ENCODE peak calls at places on chromosomes 2 and 18, in seven cellular contexts. E is GM23248, X is osteoblast, S is hepatocyte, Q is K562, U is GM12878, T is astrocyte. O is an unnamed sample.

GRCh38 chr2:71696381-71696780 is 243.0 kb downstream of the DYSF start:
- DNase-seq in X (no peak), E (no peak), U (no peak), S (no peak), Q (no peak), T (no peak), O (no peak)

GRCh38 chr18:27604583-27604982 is 419.5 kb upstream of the CHST9 start:
- DNase-seq in T (peak; percentile 49), Q (no peak), X (no peak), E (peak; percentile 39), S (peak; percentile 77), U (no peak), O (peak; percentile 64)

GRCh38 chr2:234179031-234179363 is 128.5 kb downstream of the SPP2 start:
- DNase-seq in S (no peak), T (no peak), U (no peak), E (no peak), Q (no peak), X (no peak), O (no peak)

GRCh38 chr2:162521871-162522655 is 178.1 kb downstream of the GCA start:
- DNase-seq in S (no peak), U (no peak), T (no peak), Q (no peak), E (no peak), X (no peak), O (no peak)

GRCh38 chr2:216557820-216558219 is 59.2 kb downstream of the RPL37A start:
- DNase-seq in E (no peak), Q (no peak), S (no peak), X (no peak), U (no peak), T (no peak), O (no peak)

GRCh38 chr2:60882971-60883753 is 1.8 kb downstream of the REL start:
- DNase-seq in X (no peak), T (no peak), S (peak; percentile 11), E (peak; percentile 39), U (peak; percentile 61), Q (peak; percentile 67), O (peak; percentile 16)

GRCh38 chr2:160334028-160334729 is 134.1 kb upstream of the ITGB6 start:
- DNase-seq in T (peak; percentile 62), E (peak; percentile 91), X (no peak), Q (no peak), U (no peak), S (no peak), O (peak; percentile 91)

GRCh38 chr2:44578401-44579135 is 216.8 kb downstream of the CAMKMT start:
- DNase-seq in X (no peak), T (peak; percentile 73), U (peak; percentile 54), Q (no peak), E (peak; percentile 73), S (no peak), O (peak; percentile 66)

GRCh38 chr2:2229898-2230817 is 100.9 kb downstream of the MYT1L start:
- DNase-seq in X (peak; percentile 37), U (no peak), T (no peak), E (peak; percentile 20), Q (no peak), S (no peak), O (peak; percentile 7)

GRCh38 chr2:217617496-217618085 is 385.2 kb downstream of the TNS1 start:
- DNase-seq in U (no peak), E (no peak), X (no peak), Q (no peak), T (no peak), S (no peak), O (no peak)

GRCh38 chr18:60446821-60447220 is 74.2 kb upstream of the MC4R start:
- DNase-seq in T (peak; percentile 19), Q (no peak), U (no peak), X (peak; percentile 25), E (peak; percentile 61), S (no peak), O (no peak)

GRCh38 chr2:67561411-67561965 is 164.4 kb downstream of the ETAA1 start:
- DNase-seq in X (peak; percentile 69), T (peak; percentile 95), Q (peak; percentile 20), E (peak; percentile 82), U (no peak), S (peak; percentile 81), O (peak; percentile 95)

GRCh38 chr2:134718095-134718955 is 475 bp downstream of the TMEM163 start:
- DNase-seq in X (no peak), Q (no peak), T (no peak), E (peak; percentile 10), S (peak; percentile 40), U (no peak), O (no peak)

GRCh38 chr2:134718956-134719814 is at the start of gene TMEM163:
- DNase-seq in U (no peak), E (peak; percentile 16), S (peak; percentile 44), X (peak; percentile 72), T (no peak), Q (no peak), O (peak; percentile 40)

GRCh38 chr2:134715932-134716643 is 2.7 kb downstream of the TMEM163 start:
- DNase-seq in S (no peak), X (no peak), Q (no peak), E (no peak), U (no peak), T (no peak), O (no peak)

GRCh38 chr2:134716716-134717585 is 1.8 kb downstream of the TMEM163 start:
- DNase-seq in E (no peak), Q (no peak), S (no peak), U (no peak), T (no peak), X (no peak), O (no peak)

DNA sequence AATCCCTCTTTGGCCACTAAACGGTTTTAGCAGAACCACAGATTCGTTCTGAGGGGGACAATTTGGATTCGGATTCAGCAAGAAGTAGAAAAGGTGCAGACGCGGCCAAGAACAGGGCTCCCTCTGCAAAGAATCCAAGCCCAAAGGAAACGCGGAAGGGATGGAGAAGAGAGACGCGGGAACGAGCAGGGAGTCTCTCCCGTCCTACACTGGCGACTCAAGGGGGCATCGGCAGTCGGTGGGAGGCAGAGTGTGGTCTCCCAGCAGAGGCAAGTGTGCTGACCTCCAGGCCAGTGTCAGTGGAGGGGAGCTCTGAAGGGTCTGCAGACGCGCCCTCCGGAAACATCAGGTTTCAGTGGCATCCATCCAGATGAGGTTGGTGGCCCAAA is 1.1 kb downstream of the TMEM163 start:
- DNase-seq in S (no peak), Q (no peak), U (no peak), T (no peak), X (no peak), E (peak; percentile 9), O (no peak)
- H3K79me2 ChIP-seq in S (no peaks in the 10 kb centered on the region), Q (no peaks in the 10 kb centered on the region), U (no peaks in the 10 kb centered on the region), T (no peaks in the 10 kb centered on the region), X (no peaks in the 10 kb centered on the region), E (no peaks in the 10 kb centered on the region), O (no peaks in the 10 kb centered on the region)

DNA sequence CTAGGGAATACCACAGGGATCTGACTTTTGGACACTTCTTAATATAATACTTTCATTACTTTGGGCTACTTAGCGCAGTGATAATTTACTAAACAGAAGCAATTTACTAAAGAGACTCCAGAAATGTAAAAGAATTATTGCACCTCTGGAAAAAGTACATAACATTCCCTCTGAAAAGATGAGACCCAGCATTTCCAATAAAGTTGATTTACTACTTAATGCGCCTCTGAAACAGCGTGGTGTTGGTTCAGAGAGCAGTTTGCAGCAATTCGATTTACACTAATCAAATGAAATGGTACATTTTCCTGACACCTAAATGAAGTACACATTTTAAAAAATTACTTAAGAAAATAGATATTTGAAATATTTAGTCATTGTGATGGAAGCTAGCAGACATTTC is 284.8 kb upstream of the UBE2E3 start:
- DNase-seq in U (no peak), S (no peak), X (no peak), T (no peak), E (no peak), Q (no peak), O (no peak)
- H3K4me2 ChIP-seq in U (no peak overlapping the region), S (no peak overlapping the region), X (peak overlapping the region; percentile 77), T (no peak overlapping the region), E (peak overlapping the region; percentile 81), Q (no peak overlapping the region), O (peak overlapping the region; percentile 91)

GRCh38 chr2:78718031-78718430 is 307.5 kb upstream of the REG3G start:
- DNase-seq in E (no peak), S (no peak), T (no peak), U (no peak), X (no peak), Q (no peak), O (no peak)
- H3K4me1 ChIP-seq in E (no peaks in the 10 kb centered on the region), S (no peaks in the 10 kb centered on the region), T (peaks cover 6% of the 10 kb centered on the region), U (no peaks in the 10 kb centered on the region), X (no peaks in the 10 kb centered on the region), Q (no peaks in the 10 kb centered on the region), O (no peaks in the 10 kb centered on the region)

GRCh38 chr2:173964565-173965371 is 405 bp downstream of the SP3 start:
- DNase-seq in U (peak; percentile 35), Q (peak; percentile 94), E (peak; percentile 89), T (peak; percentile 79), S (peak; percentile 93), X (peak; percentile 94), O (peak; percentile 77)
- H3K79me2 ChIP-seq in U (peaks cover 64% of the 10 kb centered on the region), Q (peaks cover 57% of the 10 kb centered on the region), E (peaks cover 54% of the 10 kb centered on the region), T (peaks cover 37% of the 10 kb centered on the region), S (peaks cover 46% of the 10 kb centered on the region), X (peaks cover 44% of the 10 kb centered on the region), O (peaks cover 46% of the 10 kb centered on the region)

DNA sequence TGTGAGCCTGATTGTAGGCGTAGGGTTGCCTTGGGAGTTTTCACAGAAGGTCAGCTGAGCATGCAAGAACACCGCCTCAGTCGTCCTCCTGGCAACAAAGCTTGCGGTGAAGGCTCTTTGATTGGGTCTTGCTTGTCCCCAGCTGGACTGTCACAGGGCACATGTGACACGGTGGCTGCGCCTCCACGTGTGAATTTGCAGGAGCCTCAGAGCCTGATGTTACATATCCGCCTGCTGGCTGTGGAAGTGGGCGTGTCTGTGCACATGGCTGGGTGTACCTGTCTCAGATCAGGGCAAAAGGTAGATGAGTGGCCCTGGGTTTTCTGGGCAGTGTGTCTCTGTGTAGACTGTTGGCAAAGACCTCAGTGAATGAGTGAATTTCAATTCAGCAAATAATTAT is 228.8 kb downstream of the HAUS1 start:
- DNase-seq in E (no peak), U (no peak), T (no peak), S (no peak), X (no peak), Q (no peak), O (no peak)
- H3K4me2 ChIP-seq in E (no peak overlapping the region), U (no peak overlapping the region), T (peak overlapping the region; percentile 92), S (peak overlapping the region; percentile 96), X (no peak overlapping the region), Q (no peak overlapping the region), O (peak overlapping the region; percentile 89)